ENCODE peak calls at places on chromosomes 6 and 20, in seven cellular contexts. W is IMR-90, Q is mesenchymal stem cell, F is neuronal stem cell, H is mesendoderm, O is H1, V is trophoblast cell. M is an unnamed sample.

GRCh38 chr6:144278659-144279314 is 6.3 kb upstream of the UTRN start:
- DNase-seq in W (no peak), Q (no peak), F (no peak), H (peak), O (no peak), V (no peak), M (no peak)

GRCh38 chr6:162313922-162314660 is 413.5 kb downstream of the PRKN start:
- DNase-seq in W (no peak), Q (peak), F (no peak), H (no peak), O (no peak), V (no peak), M (no peak)

GRCh38 chr6:139531148-139531547 is 156.7 kb upstream of the CITED2 start:
- DNase-seq in W (peak), Q (peak), F (no peak), H (no peak), O (no peak), V (no peak), M (no peak)

GRCh38 chr6:44576132-44576601 is 188.7 kb downstream of the CDC5L start:
- DNase-seq in W (peak), Q (no peak), F (no peak), H (no peak), O (no peak), V (no peak), M (no peak)

GRCh38 chr6:158122048-158122447 is 46.0 kb downstream of the SERAC1 start:
- DNase-seq in W (no peak), Q (no peak), F (no peak), H (no peak), O (no peak), V (no peak), M (no peak)

GRCh38 chr20:53872081-53872541 is 198.3 kb downstream of the BCAS1 start:
- DNase-seq in W (no peak), Q (no peak), F (no peak), H (no peak), O (no peak), V (no peak), M (no peak)

GRCh38 chr20:5974531-5974930 is 24.1 kb downstream of the MCM8 start:
- DNase-seq in W (no peak), Q (no peak), F (no peak), H (no peak), O (no peak), V (no peak), M (no peak)

GRCh38 chr20:10433014-10433622 is 904 bp downstream of the MKKS start:
- DNase-seq in W (peak), Q (peak), F (no peak), H (no peak), O (no peak), V (no peak), M (no peak)

GRCh38 chr20:9615118-9615517 is 100.7 kb downstream of the LAMP5 start:
- DNase-seq in W (no peak), Q (no peak), F (no peak), H (no peak), O (no peak), V (no peak), M (no peak)

GRCh38 chr6:43733471-43734293 is 36.3 kb upstream of the VEGFA start:
- DNase-seq in W (no peak), Q (no peak), F (no peak), H (no peak), O (no peak), V (no peak), M (peak)

GRCh38 chr6:159541296-159541695 is 151.7 kb downstream of the SOD2 start:
- DNase-seq in W (no peak), Q (no peak), F (no peak), H (no peak), O (no peak), V (no peak), M (no peak)

GRCh38 chr20:57794600-57795346 is 85.0 kb upstream of the PMEPA1 start:
- DNase-seq in W (peak), Q (no peak), F (no peak), H (no peak), O (no peak), V (no peak), M (no peak)

GRCh38 chr6:57021086-57021720 is 25.3 kb upstream of the KIAA1586 start:
- DNase-seq in W (peak), Q (peak), F (peak), H (peak), O (no peak), V (no peak), M (no peak)

GRCh38 chr20:35146922-35147574 is at the start of gene EDEM2:
- DNase-seq in W (peak), Q (peak), F (peak), H (peak), O (peak), V (peak), M (peak)

GRCh38 chr20:47999166-47999565 is 213.9 kb upstream of the SULF2 start:
- DNase-seq in W (no peak), Q (no peak), F (no peak), H (no peak), O (no peak), V (no peak), M (no peak)

GRCh38 chr20:63224272-63225081 is 8.5 kb upstream of the YTHDF1 start:
- DNase-seq in W (peak), Q (peak), F (no peak), H (peak), O (no peak), V (peak), M (no peak)

GRCh38 chr6:13402711-13403110 is 74.4 kb upstream of the TBC1D7 start:
- DNase-seq in W (no peak), Q (no peak), F (no peak), H (no peak), O (no peak), V (no peak), M (no peak)

GRCh38 chr6:112743343-112743742 is 396.2 kb downstream of the RFPL4B start:
- DNase-seq in W (no peak), Q (no peak), F (no peak), H (peak), O (no peak), V (no peak), M (no peak)

GRCh38 chr6:149560736-149561135 is 5.4 kb upstream of the GINM1 start:
- DNase-seq in W (no peak), Q (peak), F (no peak), H (peak), O (no peak), V (no peak), M (peak)

GRCh38 chr6:164010446-164011071 is 596.0 kb downstream of the QKI start:
- DNase-seq in W (no peak), Q (no peak), F (no peak), H (no peak), O (no peak), V (no peak), M (no peak)

DNA sequence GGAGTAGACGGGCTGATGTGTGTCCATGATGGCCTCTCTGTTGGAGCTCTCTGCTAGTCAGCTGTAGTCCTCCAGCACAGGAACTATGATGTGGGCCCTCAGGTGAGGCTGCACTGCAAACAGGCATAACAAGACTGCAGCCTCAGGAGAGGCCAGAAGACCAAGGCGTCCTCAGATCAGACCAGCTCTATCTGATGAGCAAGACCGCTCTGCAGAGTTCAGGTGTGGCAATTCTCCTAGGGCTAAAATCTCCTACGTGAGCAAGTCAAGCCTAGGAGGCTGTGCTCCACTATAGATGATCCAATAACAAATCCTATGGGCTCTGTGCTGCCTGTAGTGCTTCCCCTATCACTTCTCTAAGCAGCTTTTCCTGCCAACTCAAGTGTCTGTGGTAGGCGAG is 633.4 kb upstream of the SYNCRIP start:
- DNase-seq in W (no peak), Q (no peak), F (no peak), H (no peak), O (no peak), V (no peak), M (no peak)
- H2BK120ac ChIP-seq in W (no peak), Q (no peak), F (no peak), H (no peak), O (no peak), V (no peak), M (no peak)

DNA sequence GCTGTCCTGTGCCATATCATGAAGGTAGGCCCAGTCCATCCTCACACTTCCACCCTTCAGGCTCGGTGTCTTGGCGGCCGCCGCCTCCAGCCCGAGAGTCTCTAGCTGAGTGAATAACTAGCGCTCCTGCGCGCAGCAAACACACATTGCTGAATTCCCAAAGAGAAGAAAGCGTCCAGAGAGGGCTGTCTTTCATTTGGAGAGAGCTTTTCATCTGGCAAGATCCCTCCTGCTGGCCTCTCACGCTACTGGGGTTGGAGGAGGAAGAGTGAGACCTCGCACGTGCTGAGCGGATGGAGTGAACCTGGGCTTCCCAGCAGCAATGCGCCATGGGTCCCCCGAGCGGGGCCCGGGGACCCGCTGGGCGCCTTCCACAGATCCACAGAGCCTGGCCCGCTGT is 73.2 kb downstream of the NCR2 start:
- DNase-seq in W (no peak), Q (no peak), F (no peak), H (peak), O (no peak), V (no peak), M (peak)
- H2BK120ac ChIP-seq in W (no peak), Q (no peak), F (no peak), H (no peak), O (no peak), V (no peak), M (no peak)

DNA sequence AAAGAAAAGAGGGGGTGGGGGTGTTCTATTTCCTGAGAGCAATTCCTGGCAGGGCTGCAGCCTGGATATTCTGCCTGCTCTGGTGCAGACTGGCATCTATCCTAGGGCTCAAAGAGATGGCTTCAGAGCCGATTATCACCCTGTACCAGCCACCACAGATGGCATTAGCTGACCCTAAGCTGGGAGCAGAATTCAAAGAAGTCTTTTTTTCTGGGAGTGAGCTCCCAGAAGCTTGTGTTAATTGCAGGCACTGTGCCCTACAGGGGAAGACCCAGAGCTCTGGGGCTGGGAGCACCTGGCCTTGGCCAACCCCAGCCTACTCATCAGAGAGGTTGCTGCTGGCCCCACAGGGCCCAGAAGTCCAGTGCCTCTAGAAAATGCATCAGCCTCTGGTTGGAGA is 85.9 kb downstream of the PXDC1 start:
- DNase-seq in W (no peak), Q (no peak), F (no peak), H (no peak), O (no peak), V (no peak), M (no peak)
- H2BK120ac ChIP-seq in W (no peak), Q (no peak), F (no peak), H (no peak), O (no peak), V (peak), M (no peak)

GRCh38 chr20:61292821-61293612 is 41.0 kb downstream of the CDH4 start:
- DNase-seq in W (no peak), Q (no peak), F (no peak), H (no peak), O (no peak), V (no peak), M (no peak)
- H2BK120ac ChIP-seq in W (no peak), Q (no peak), F (no peak), H (no peak), O (no peak), V (no peak), M (no peak)

DNA sequence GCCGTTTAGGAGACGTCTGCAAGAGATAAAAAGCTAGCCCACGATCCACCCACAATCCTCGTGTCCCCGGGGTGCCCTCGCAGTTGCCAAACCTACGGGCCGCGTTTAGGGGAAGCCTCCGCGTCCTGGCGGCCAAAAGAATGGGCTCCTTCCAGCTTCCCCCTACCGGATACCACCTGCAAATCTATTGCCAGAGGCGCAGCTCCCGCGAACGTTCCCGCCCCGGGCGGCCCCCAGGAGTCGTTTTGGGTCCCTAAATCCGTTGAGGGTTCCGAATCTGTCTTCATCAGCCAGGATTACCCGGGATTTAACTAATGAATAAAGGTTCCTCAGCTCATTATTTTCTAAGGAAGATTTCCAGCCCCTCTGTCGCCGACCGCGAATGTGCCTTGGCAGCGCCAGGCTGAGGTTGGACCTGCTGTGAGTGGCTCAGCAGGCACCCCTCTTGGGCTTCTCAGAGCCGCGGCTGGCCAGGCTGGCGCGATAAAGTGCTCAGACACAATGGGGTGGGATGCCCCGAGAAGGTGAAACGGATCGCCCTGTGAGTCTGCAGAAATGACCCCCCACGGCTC is 2.8 kb upstream of the VSX1 start:
- DNase-seq in W (no peak), Q (no peak), F (no peak), H (no peak), O (no peak), V (no peak), M (peak)
- H2BK120ac ChIP-seq in W (no peak), Q (no peak), F (no peak), H (no peak), O (no peak), V (no peak), M (no peak)